ENCODE peak calls at places on chromosomes 6 and 20, in four cellular contexts. One of them, this sample, is unnamed.

GRCh38 chr20:9574182-9574581 is 59.8 kb downstream of the LAMP5 start:
- DNase-seq in fibroblast of mammary gland: no peak
- DNase-seq in CD8-positive, alpha-beta memory T cell: no peak
- DNase-seq in RKO: no peak
- DNase-seq in this sample: no peak

GRCh38 chr6:90399970-90400369 is 103.3 kb upstream of the BACH2 start:
- DNase-seq in fibroblast of mammary gland: no peak
- DNase-seq in CD8-positive, alpha-beta memory T cell: no peak
- DNase-seq in RKO: no peak
- DNase-seq in this sample: no peak

GRCh38 chr6:169035381-169036280 is 218.0 kb downstream of the THBS2 start:
- DNase-seq in fibroblast of mammary gland: peak
- DNase-seq in CD8-positive, alpha-beta memory T cell: no peak
- DNase-seq in RKO: no peak
- DNase-seq in this sample: no peak

GRCh38 chr6:11143394-11144371 is 32.2 kb upstream of the ERVFRD-1 start:
- DNase-seq in fibroblast of mammary gland: peak
- DNase-seq in CD8-positive, alpha-beta memory T cell: no peak
- DNase-seq in RKO: peak
- DNase-seq in this sample: no peak

GRCh38 chr6:39881851-39882566 is 52.3 kb downstream of the MOCS1 start:
- DNase-seq in fibroblast of mammary gland: peak
- DNase-seq in CD8-positive, alpha-beta memory T cell: no peak
- DNase-seq in RKO: no peak
- DNase-seq in this sample: no peak

GRCh38 chr6:44004136-44004535 is 123.1 kb downstream of the MRPL14 start:
- DNase-seq in fibroblast of mammary gland: no peak
- DNase-seq in CD8-positive, alpha-beta memory T cell: no peak
- DNase-seq in RKO: no peak
- DNase-seq in this sample: no peak

GRCh38 chr6:72140795-72141194 is 254.4 kb downstream of the RIMS1 start:
- DNase-seq in fibroblast of mammary gland: peak
- DNase-seq in CD8-positive, alpha-beta memory T cell: no peak
- DNase-seq in RKO: peak
- DNase-seq in this sample: no peak

GRCh38 chr20:49345538-49345937 is 67.7 kb upstream of the ZNFX1 start:
- DNase-seq in fibroblast of mammary gland: peak
- DNase-seq in CD8-positive, alpha-beta memory T cell: no peak
- DNase-seq in RKO: peak
- DNase-seq in this sample: no peak

GRCh38 chr6:91276315-91276714 is 689.4 kb upstream of the MAP3K7 start:
- DNase-seq in fibroblast of mammary gland: no peak
- DNase-seq in CD8-positive, alpha-beta memory T cell: no peak
- DNase-seq in RKO: peak
- DNase-seq in this sample: no peak

GRCh38 chr6:8047466-8048292 is 16.5 kb downstream of the BLOC1S5 start:
- DNase-seq in fibroblast of mammary gland: peak
- DNase-seq in CD8-positive, alpha-beta memory T cell: no peak
- DNase-seq in RKO: no peak
- DNase-seq in this sample: no peak

GRCh38 chr6:68533339-68533795 is 101.7 kb upstream of the ADGRB3 start:
- DNase-seq in fibroblast of mammary gland: no peak
- DNase-seq in CD8-positive, alpha-beta memory T cell: no peak
- DNase-seq in RKO: no peak
- DNase-seq in this sample: no peak

GRCh38 chr6:113169484-113169883 is 687.7 kb upstream of the MARCKS start:
- DNase-seq in fibroblast of mammary gland: peak
- DNase-seq in CD8-positive, alpha-beta memory T cell: no peak
- DNase-seq in RKO: no peak
- DNase-seq in this sample: no peak

GRCh38 chr6:583639-584038 is 73.3 kb downstream of the HUS1B start:
- DNase-seq in fibroblast of mammary gland: no peak
- DNase-seq in CD8-positive, alpha-beta memory T cell: no peak
- DNase-seq in RKO: no peak
- DNase-seq in this sample: peak

GRCh38 chr6:89050155-89050554 is 30.4 kb upstream of the PNRC1 start:
- DNase-seq in fibroblast of mammary gland: peak
- DNase-seq in CD8-positive, alpha-beta memory T cell: no peak
- DNase-seq in RKO: no peak
- DNase-seq in this sample: no peak

GRCh38 chr20:5000263-5001173 is 792 bp downstream of the SLC23A2 start:
- DNase-seq in fibroblast of mammary gland: peak
- DNase-seq in CD8-positive, alpha-beta memory T cell: peak
- DNase-seq in RKO: peak
- DNase-seq in this sample: peak

GRCh38 chr6:72206606-72207005 is 320.3 kb downstream of the RIMS1 start:
- DNase-seq in fibroblast of mammary gland: no peak
- DNase-seq in CD8-positive, alpha-beta memory T cell: no peak
- DNase-seq in RKO: no peak
- DNase-seq in this sample: no peak

GRCh38 chr6:162108041-162108440 is 619.5 kb downstream of the PRKN start:
- DNase-seq in fibroblast of mammary gland: no peak
- DNase-seq in CD8-positive, alpha-beta memory T cell: no peak
- DNase-seq in RKO: no peak
- DNase-seq in this sample: no peak

GRCh38 chr6:142152731-142153130 is 5.7 kb downstream of the VTA1 start:
- DNase-seq in fibroblast of mammary gland: peak
- DNase-seq in CD8-positive, alpha-beta memory T cell: no peak
- DNase-seq in RKO: peak
- DNase-seq in this sample: no peak

GRCh38 chr6:10778230-10778629 is 30.6 kb downstream of the TMEM14B start:
- DNase-seq in fibroblast of mammary gland: no peak
- DNase-seq in CD8-positive, alpha-beta memory T cell: no peak
- DNase-seq in RKO: no peak
- DNase-seq in this sample: no peak